ENCODE peak calls at places on chromosomes 3 and 15, in four cellular contexts. S is fibroblast of lung, Z is heart left ventricle, H is ovary. Q is an unnamed sample.

GRCh38 chr3:17915341-17915740 is 172.9 kb upstream of the TBC1D5 start:
- DNase-seq in S (no peak), H (no peak), Z (no peak), Q (no peak)

GRCh38 chr15:56927816-56928215 is 9.4 kb downstream of the TCF12 start:
- DNase-seq in Z (no peak), S (peak; percentile 36), H (no peak), Q (peak; percentile 36)

GRCh38 chr3:38617137-38617536 is 32.4 kb downstream of the SCN5A start:
- DNase-seq in S (no peak), H (no peak), Z (no peak), Q (no peak)

GRCh38 chr15:88637436-88637835 is 1.4 kb upstream of the ISG20 start:
- DNase-seq in H (peak; percentile 27), Z (no peak), S (no peak), Q (no peak)

GRCh38 chr15:62644874-62645755 is 397.4 kb upstream of the TPM1 start:
- DNase-seq in H (no peak), S (peak; percentile 31), Z (no peak), Q (peak; percentile 63)

GRCh38 chr15:42012241-42012640 is 8.6 kb downstream of the PLA2G4E start:
- DNase-seq in H (no peak), Z (no peak), S (no peak), Q (no peak)

GRCh38 chr15:51647128-51647562 is 24.6 kb upstream of the DMXL2 start:
- DNase-seq in H (no peak), S (peak; percentile 59), Z (peak; percentile 46), Q (no peak)

GRCh38 chr3:94928921-94929320 is 866.1 kb downstream of the NSUN3 start:
- DNase-seq in Z (no peak), H (no peak), S (peak; percentile 74), Q (no peak)

GRCh38 chr3:136249091-136249490 is 1.0 kb upstream of the PCCB start:
- DNase-seq in Z (no peak), S (no peak), H (no peak), Q (no peak)

GRCh38 chr3:69739204-69740102 is at the start of gene MITF:
- DNase-seq in Z (peak; percentile 96), H (peak; percentile 94), S (peak; percentile 87), Q (peak; percentile 98)

GRCh38 chr15:30042556-30042955 is 40.2 kb upstream of the GOLGA8J start:
- DNase-seq in Z (no peak), H (no peak), S (peak; percentile 83), Q (no peak)

GRCh38 chr15:77018796-77019475 is 24.0 kb downstream of the PSTPIP1 start:
- DNase-seq in H (no peak), Z (peak; percentile 20), S (no peak), Q (no peak)

GRCh38 chr3:3133490-3133889 is 6.8 kb downstream of the TRNT1 start:
- DNase-seq in S (no peak), Z (no peak), H (no peak), Q (no peak)

GRCh38 chr15:35630570-35630969 is 84.6 kb upstream of the DPH6 start:
- DNase-seq in H (no peak), Z (peak; percentile 43), S (peak; percentile 23), Q (no peak)

GRCh38 chr3:45608296-45608695 is 13.7 kb downstream of the LIMD1 start:
- DNase-seq in S (no peak), H (no peak), Z (no peak), Q (no peak)

GRCh38 chr3:45607790-45608189 is 13.2 kb downstream of the LIMD1 start:
- DNase-seq in S (peak; percentile 61), Z (no peak), H (no peak), Q (peak; percentile 82)

GRCh38 chr3:45605569-45605968 is 11.0 kb downstream of the LIMD1 start:
- DNase-seq in H (no peak), S (peak; percentile 22), Z (no peak), Q (no peak)

GRCh38 chr3:45606003-45606402 is 11.5 kb downstream of the LIMD1 start:
- DNase-seq in S (no peak), Z (no peak), H (no peak), Q (no peak)

DNA sequence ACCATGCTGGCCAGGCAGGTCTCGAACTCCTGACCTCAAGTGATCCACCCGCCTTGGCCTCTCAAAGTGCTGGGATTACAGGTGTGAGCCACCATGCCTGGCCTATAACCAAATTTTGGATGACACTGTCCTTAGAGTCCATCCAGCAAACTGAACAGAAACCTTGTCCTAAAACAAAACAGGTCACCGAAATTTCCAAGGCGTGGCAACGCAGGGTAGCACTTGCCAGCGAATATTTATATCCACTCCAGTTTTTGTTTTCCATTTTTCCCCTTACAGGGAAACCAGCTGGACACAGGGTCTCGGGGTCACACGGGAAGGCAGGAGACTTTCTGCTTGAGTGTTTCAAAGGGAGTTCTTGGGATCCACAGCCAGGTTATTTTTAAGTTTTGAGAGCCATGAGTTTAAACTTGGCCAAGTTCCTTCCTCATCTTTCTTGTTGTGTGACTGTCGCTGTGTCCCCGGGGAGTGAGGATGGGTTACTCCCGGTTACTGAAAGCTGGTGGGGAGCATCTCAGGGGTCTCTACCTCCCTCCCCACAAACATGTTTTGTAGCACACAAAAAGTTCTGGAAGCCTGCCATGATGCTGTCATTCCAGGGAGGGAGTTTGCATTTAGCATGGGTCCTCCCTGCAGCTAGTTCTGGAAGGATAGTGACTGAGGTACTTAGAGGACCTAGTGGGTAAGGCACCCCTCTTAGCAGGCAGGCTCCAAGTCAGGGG is 12.6 kb downstream of the LIMD1 start:
- DNase-seq in S (peak; percentile 30), H (peak; percentile 74), Z (no peak), Q (no peak)
- H3K27ac ChIP-seq in S (peak overlapping the region; percentile 81), H (peak overlapping the region; percentile 50), Z (peak overlapping the region; percentile 88), Q (peak overlapping the region; percentile 69)

GRCh38 chr3:13927295-13927694 is 47.4 kb upstream of the WNT7A start:
- DNase-seq in S (no peak), Z (no peak), H (no peak), Q (peak; percentile 75)

GRCh38 chr3:13934813-13935212 is 54.9 kb upstream of the WNT7A start:
- DNase-seq in Z (no peak), H (no peak), S (no peak), Q (no peak)

GRCh38 chr3:13932578-13933295 is 52.9 kb upstream of the WNT7A start:
- DNase-seq in Z (no peak), S (no peak), H (peak; percentile 40), Q (no peak)

GRCh38 chr3:13934315-13934714 is 54.4 kb upstream of the WNT7A start:
- DNase-seq in H (no peak), S (no peak), Z (no peak), Q (no peak)

GRCh38 chr3:13931172-13931571 is 51.3 kb upstream of the WNT7A start:
- DNase-seq in Z (no peak), H (no peak), S (no peak), Q (peak; percentile 68)
- H3K27ac ChIP-seq in Z (no peak overlapping the region), H (no peak overlapping the region), S (no peak overlapping the region), Q (no peak overlapping the region)

GRCh38 chr15:68791431-68792283 is 29.0 kb downstream of the ANP32A start:
- DNase-seq in H (no peak), S (no peak), Z (no peak), Q (no peak)
- H3K27ac ChIP-seq in H (no peak overlapping the region), S (no peak overlapping the region), Z (no peak overlapping the region), Q (no peak overlapping the region)

DNA sequence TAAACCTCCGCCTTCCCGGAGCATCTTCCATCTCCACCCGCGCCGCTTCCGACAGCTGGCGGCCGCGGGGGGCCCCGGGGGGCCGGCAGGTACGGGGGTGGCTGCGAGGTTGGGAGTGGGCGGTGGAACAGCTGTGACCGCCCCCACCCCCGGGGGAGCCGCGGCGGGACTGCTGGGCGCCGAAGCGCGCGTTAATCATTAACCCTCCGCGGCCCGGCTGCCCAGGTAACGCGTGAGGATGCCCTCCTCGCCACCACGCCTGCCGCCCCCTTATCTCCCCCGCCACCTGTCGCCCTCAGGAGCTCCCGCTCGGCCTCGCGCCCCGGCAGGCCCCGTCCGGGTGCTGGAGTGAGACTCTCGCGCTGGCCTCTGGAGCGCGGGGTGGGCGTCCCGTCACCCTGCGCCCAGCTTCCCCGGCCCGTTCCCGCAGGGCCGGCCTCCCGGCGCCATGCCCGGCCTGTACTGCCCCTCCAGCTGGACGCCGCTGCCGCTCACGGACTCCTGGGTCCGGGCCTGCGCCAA is 757 bp downstream of the VWA5B2 start:
- DNase-seq in S (no peak), H (peak; percentile 37), Z (no peak), Q (peak; percentile 78)
- H3K27ac ChIP-seq in S (no peak overlapping the region), H (no peak overlapping the region), Z (no peak overlapping the region), Q (no peak overlapping the region)

GRCh38 chr3:108096506-108097325 is 5.9 kb upstream of the CD47 start:
- DNase-seq in H (no peak), S (no peak), Z (no peak), Q (no peak)
- H3K27ac ChIP-seq in H (no peak overlapping the region), S (no peak overlapping the region), Z (no peak overlapping the region), Q (no peak overlapping the region)

GRCh38 chr3:5728085-5728484 is 540.6 kb downstream of the EDEM1 start:
- DNase-seq in H (no peak), Z (no peak), S (no peak), Q (no peak)
- H3K27ac ChIP-seq in H (no peak overlapping the region), Z (no peak overlapping the region), S (no peak overlapping the region), Q (no peak overlapping the region)

GRCh38 chr3:155869664-155870063 is 786 bp upstream of the GMPS start:
- DNase-seq in H (no peak), Z (no peak), S (no peak), Q (no peak)
- H3K27ac ChIP-seq in H (peak overlapping the region; percentile 64), Z (peak overlapping the region; percentile 73), S (peak overlapping the region; percentile 75), Q (peak overlapping the region; percentile 72)

GRCh38 chr15:45343258-45343860 is 35.0 kb downstream of the GATM start:
- DNase-seq in H (no peak), Z (no peak), S (no peak), Q (no peak)
- H3K27ac ChIP-seq in H (no peak overlapping the region), Z (no peak overlapping the region), S (no peak overlapping the region), Q (no peak overlapping the region)